ENCODE peak calls at places on chromosomes 2 and 18, in six cellular contexts. One of them, this sample, is unnamed.

GRCh38 chr2:54757496-54757895 is 34.0 kb downstream of the EML6 start:
- DNase-seq in lower lobe of right lung: no peak
- DNase-seq in retina: no peak
- DNase-seq in activated CD4-positive, alpha-beta T cell treated with anti-CD3 and anti-CD28 coated beads, Interleukin-2, amount 50 U/mL, for 48 hours: no peak
- DNase-seq in HS-5: no peak
- DNase-seq in posterior cingulate gyrus: peak
- DNase-seq in this sample: peak

GRCh38 chr18:31512203-31512764 is 14.3 kb downstream of the DSG2 start:
- DNase-seq in activated CD4-positive, alpha-beta T cell treated with anti-CD3 and anti-CD28 coated beads, Interleukin-2, amount 50 U/mL, for 48 hours: no peak
- DNase-seq in posterior cingulate gyrus: no peak
- DNase-seq in HS-5: peak
- DNase-seq in lower lobe of right lung: no peak
- DNase-seq in retina: no peak
- DNase-seq in this sample: no peak

GRCh38 chr2:226424971-226425370 is 374.6 kb downstream of the IRS1 start:
- DNase-seq in activated CD4-positive, alpha-beta T cell treated with anti-CD3 and anti-CD28 coated beads, Interleukin-2, amount 50 U/mL, for 48 hours: no peak
- DNase-seq in HS-5: no peak
- DNase-seq in posterior cingulate gyrus: no peak
- DNase-seq in retina: no peak
- DNase-seq in lower lobe of right lung: no peak
- DNase-seq in this sample: no peak

GRCh38 chr18:63567276-63567675 is 19.9 kb upstream of the SERPINB13 start:
- DNase-seq in HS-5: no peak
- DNase-seq in posterior cingulate gyrus: no peak
- DNase-seq in retina: no peak
- DNase-seq in activated CD4-positive, alpha-beta T cell treated with anti-CD3 and anti-CD28 coated beads, Interleukin-2, amount 50 U/mL, for 48 hours: no peak
- DNase-seq in lower lobe of right lung: no peak
- DNase-seq in this sample: no peak

GRCh38 chr2:195396479-195396878 is 260.5 kb upstream of the SLC39A10 start:
- DNase-seq in activated CD4-positive, alpha-beta T cell treated with anti-CD3 and anti-CD28 coated beads, Interleukin-2, amount 50 U/mL, for 48 hours: no peak
- DNase-seq in HS-5: no peak
- DNase-seq in retina: no peak
- DNase-seq in lower lobe of right lung: no peak
- DNase-seq in posterior cingulate gyrus: no peak
- DNase-seq in this sample: no peak

GRCh38 chr2:105038383-105039061 is 653 bp downstream of the MRPS9 start:
- DNase-seq in posterior cingulate gyrus: peak
- DNase-seq in HS-5: no peak
- DNase-seq in retina: no peak
- DNase-seq in lower lobe of right lung: no peak
- DNase-seq in activated CD4-positive, alpha-beta T cell treated with anti-CD3 and anti-CD28 coated beads, Interleukin-2, amount 50 U/mL, for 48 hours: no peak
- DNase-seq in this sample: no peak

GRCh38 chr18:23703057-23703986 is 14.1 kb downstream of the LAMA3 start:
- DNase-seq in HS-5: no peak
- DNase-seq in activated CD4-positive, alpha-beta T cell treated with anti-CD3 and anti-CD28 coated beads, Interleukin-2, amount 50 U/mL, for 48 hours: no peak
- DNase-seq in lower lobe of right lung: no peak
- DNase-seq in posterior cingulate gyrus: no peak
- DNase-seq in retina: no peak
- DNase-seq in this sample: peak

GRCh38 chr18:35888329-35888728 is 84.2 kb upstream of the RMP24 start:
- DNase-seq in posterior cingulate gyrus: no peak
- DNase-seq in HS-5: no peak
- DNase-seq in retina: no peak
- DNase-seq in activated CD4-positive, alpha-beta T cell treated with anti-CD3 and anti-CD28 coated beads, Interleukin-2, amount 50 U/mL, for 48 hours: no peak
- DNase-seq in lower lobe of right lung: no peak
- DNase-seq in this sample: no peak

GRCh38 chr2:66582975-66583842 is 148.3 kb downstream of the MEIS1 start:
- DNase-seq in retina: peak
- DNase-seq in activated CD4-positive, alpha-beta T cell treated with anti-CD3 and anti-CD28 coated beads, Interleukin-2, amount 50 U/mL, for 48 hours: no peak
- DNase-seq in posterior cingulate gyrus: no peak
- DNase-seq in HS-5: no peak
- DNase-seq in lower lobe of right lung: no peak
- DNase-seq in this sample: no peak

This sample was measured in dermis microvascular lymphatic vessel endothelial cell.